ENCODE peak calls at places on chromosomes 4 and X, in eight cellular contexts. T is ascending aorta, P is colonic mucosa, G is aorta, S is H7, N is A549, R is breast epithelium, D is PC-9. A is an unnamed sample.

GRCh38 chrX:106950381-106950780 is 30.2 kb downstream of the CLDN2 start:
- DNase-seq in T (no peak), P (no peak), G (no peak), S (no peak), N (no peak), R (no peak), D (no peak), A (no peak)

GRCh38 chr4:142703694-142704309 is 142.3 kb downstream of the INPP4B start:
- DNase-seq in T (no peak), P (no peak), G (no peak), S (no peak), N (no peak), R (no peak), D (no peak), A (peak; percentile 16)

GRCh38 chrX:139200346-139200745 is 330.2 kb upstream of the F9 start:
- DNase-seq in T (no peak), P (no peak), G (no peak), S (no peak), N (no peak), R (no peak), D (no peak), A (no peak)

GRCh38 chrX:46500054-46500453 is 45.2 kb downstream of the ZNF674 start:
- DNase-seq in T (no peak), P (no peak), G (no peak), S (no peak), N (no peak), R (no peak), D (no peak), A (no peak)

GRCh38 chrX:50081282-50081955 is 119.4 kb downstream of the AKAP4 start:
- DNase-seq in T (no peak), P (peak; percentile 36), G (no peak), S (no peak), N (no peak), R (no peak), D (no peak), A (peak; percentile 52)

GRCh38 chr4:105625214-105625613 is 72.8 kb downstream of the ARHGEF38 start:
- DNase-seq in T (no peak), P (no peak), G (no peak), S (no peak), N (no peak), R (no peak), D (no peak), A (no peak)

GRCh38 chr4:145388043-145388442 is 93.6 kb upstream of the SMAD1 start:
- DNase-seq in T (no peak), P (no peak), G (no peak), S (no peak), N (no peak), R (no peak), D (peak; percentile 50), A (no peak)

GRCh38 chrX:70554081-70554480 is 109.4 kb downstream of the DLG3 start:
- DNase-seq in T (no peak), P (no peak), G (no peak), S (no peak), N (peak; percentile 13), R (no peak), D (peak; percentile 35), A (peak; percentile 25)

GRCh38 chrX:2967998-2968909 is 38.1 kb upstream of the ARSH start:
- DNase-seq in T (no peak), P (peak; percentile 39), G (peak; percentile 52), S (no peak), N (no peak), R (peak; percentile 51), D (no peak), A (no peak)

GRCh38 chr4:82579932-82580331 is 18.1 kb upstream of the TMEM150C start:
- DNase-seq in T (no peak), P (no peak), G (no peak), S (no peak), N (no peak), R (no peak), D (no peak), A (no peak)

GRCh38 chrX:41350976-41351569 is 17.1 kb downstream of the DDX3X start:
- DNase-seq in T (no peak), P (no peak), G (no peak), S (no peak), N (no peak), R (no peak), D (no peak), A (no peak)

GRCh38 chr4:78688385-78688784 is 87.8 kb upstream of the BMP2K start:
- DNase-seq in T (no peak), P (no peak), G (no peak), S (no peak), N (no peak), R (no peak), D (no peak), A (no peak)

GRCh38 chr4:74175379-74175778 is 17.5 kb downstream of the MTHFD2L start:
- DNase-seq in T (no peak), P (no peak), G (no peak), S (no peak), N (no peak), R (no peak), D (no peak), A (no peak)

GRCh38 chr4:15912961-15913630 is 25.4 kb downstream of the FGFBP1 start:
- DNase-seq in T (no peak), P (no peak), G (no peak), S (no peak), N (no peak), R (no peak), D (no peak), A (no peak)

GRCh38 chr4:44319129-44319528 is 129.5 kb downstream of the KCTD8 start:
- DNase-seq in T (no peak), P (no peak), G (no peak), S (peak; percentile 5), N (no peak), R (no peak), D (no peak), A (no peak)

GRCh38 chrX:153381684-153382532 is 19.2 kb downstream of the PNMA6E start:
- DNase-seq in T (no peak), P (no peak), G (no peak), S (peak; percentile 46), N (peak; percentile 19), R (no peak), D (no peak), A (no peak)

GRCh38 chr4:37453361-37454262 is 209.1 kb downstream of the NWD2 start:
- DNase-seq in T (no peak), P (peak; percentile 84), G (peak; percentile 56), S (peak; percentile 90), N (peak; percentile 33), R (peak; percentile 56), D (peak; percentile 47), A (peak; percentile 85)

GRCh38 chrX:97332963-97333362 is 449.3 kb downstream of the RPA4 start:
- DNase-seq in T (no peak), P (no peak), G (no peak), S (no peak), N (no peak), R (no peak), D (no peak), A (no peak)

GRCh38 chr4:128512767-128513322 is 225.2 kb upstream of the PGRMC2 start:
- DNase-seq in T (no peak), P (no peak), G (no peak), S (peak; percentile 22), N (no peak), R (no peak), D (no peak), A (no peak)

GRCh38 chr4:128512161-128512560 is 224.5 kb upstream of the PGRMC2 start:
- DNase-seq in T (no peak), P (no peak), G (no peak), S (no peak), N (no peak), R (no peak), D (no peak), A (no peak)

GRCh38 chr4:128516568-128516967 is 229.0 kb upstream of the PGRMC2 start:
- DNase-seq in T (no peak), P (no peak), G (no peak), S (no peak), N (no peak), R (no peak), D (no peak), A (no peak)

GRCh38 chr4:128510850-128511249 is 223.2 kb upstream of the PGRMC2 start:
- DNase-seq in T (no peak), P (no peak), G (no peak), S (no peak), N (no peak), R (no peak), D (no peak), A (no peak)

GRCh38 chr4:128513664-128514484 is 226.3 kb upstream of the PGRMC2 start:
- DNase-seq in T (no peak), P (no peak), G (no peak), S (no peak), N (no peak), R (no peak), D (no peak), A (no peak)
- H3K4me3 ChIP-seq in T (no peak overlapping the region), P (no peak overlapping the region), G (no peak overlapping the region), S (no peak overlapping the region), N (no peak overlapping the region), R (no peak overlapping the region), D (no peak overlapping the region), A (no peak overlapping the region)

GRCh38 chr4:174255790-174256189 is 27.7 kb downstream of the FBXO8 start:
- DNase-seq in T (no peak), P (no peak), G (no peak), S (no peak), N (no peak), R (no peak), D (no peak), A (no peak)

GRCh38 chr4:174260099-174260498 is 23.4 kb downstream of the FBXO8 start:
- DNase-seq in T (no peak), P (no peak), G (no peak), S (no peak), N (peak; percentile 8), R (no peak), D (no peak), A (peak; percentile 77)

GRCh38 chr4:174256277-174256713 is 27.2 kb downstream of the FBXO8 start:
- DNase-seq in T (no peak), P (no peak), G (no peak), S (no peak), N (no peak), R (no peak), D (no peak), A (no peak)

GRCh38 chr4:174262624-174263444 is 20.6 kb downstream of the FBXO8 start:
- DNase-seq in T (no peak), P (no peak), G (no peak), S (no peak), N (no peak), R (no peak), D (no peak), A (no peak)

GRCh38 chr4:174259580-174259979 is 23.9 kb downstream of the FBXO8 start:
- DNase-seq in T (no peak), P (no peak), G (no peak), S (no peak), N (no peak), R (no peak), D (no peak), A (no peak)
- H3K4me3 ChIP-seq in T (no peak overlapping the region), P (no peak overlapping the region), G (no peak overlapping the region), S (no peak overlapping the region), N (no peak overlapping the region), R (no peak overlapping the region), D (no peak overlapping the region), A (no peak overlapping the region)

GRCh38 chr4:73067971-73068394 is 1.5 kb downstream of the COX18 start:
- DNase-seq in T (no peak), P (no peak), G (no peak), S (no peak), N (no peak), R (no peak), D (no peak), A (no peak)
- H3K4me3 ChIP-seq in T (peak overlapping the region; percentile 60), P (peak overlapping the region; percentile 58), G (peak overlapping the region; percentile 68), S (peak overlapping the region; percentile 94), N (peak overlapping the region; percentile 67), R (peak overlapping the region; percentile 70), D (peak overlapping the region; percentile 84), A (peak overlapping the region; percentile 68)

GRCh38 chrX:119272882-119273806 is 37.1 kb downstream of the PGRMC1 start:
- DNase-seq in T (no peak), P (peak; percentile 79), G (peak; percentile 62), S (peak; percentile 83), N (no peak), R (no peak), D (no peak), A (peak; percentile 65)
- H3K4me3 ChIP-seq in T (peak overlapping the region; percentile 21), P (peak overlapping the region; percentile 0), G (no peak overlapping the region), S (peak overlapping the region; percentile 35), N (no peak overlapping the region), R (peak overlapping the region; percentile 3), D (no peak overlapping the region), A (no peak overlapping the region)

A was measured in small intestine.